ENCODE peak calls at places on chromosome 2, in six cellular contexts. Z is brain microvascular endothelial cell, X is psoas muscle, S is spleen, K is heart right ventricle, Q is AG04450. E is an unnamed sample.
A peak's percentile ranks its signal among the peaks of the same experiment; 100 is the strongest.

GRCh38 chr2:235860111-235860510 is 308.1 kb downstream of the GBX2 start:
- DNase-seq in Z (peak; percentile 28), X (no peak), S (no peak), K (no peak), Q (no peak), E (no peak)

GRCh38 chr2:20440001-20440560 is 6.8 kb upstream of the RHOB start:
- DNase-seq in Z (no peak), X (no peak), S (no peak), K (no peak), Q (no peak), E (no peak)

GRCh38 chr2:163667064-163667887 is 68.5 kb downstream of the FIGN start:
- DNase-seq in Z (peak; percentile 86), X (no peak), S (no peak), K (peak; percentile 45), Q (peak; percentile 73), E (no peak)

GRCh38 chr2:97726311-97727064 is 13.1 kb downstream of the ZAP70 start:
- DNase-seq in Z (no peak), X (peak; percentile 51), S (peak; percentile 21), K (peak; percentile 75), Q (no peak), E (no peak)

GRCh38 chr2:230908595-230909191 is 16.3 kb downstream of the GPR55 start:
- DNase-seq in Z (peak; percentile 79), X (no peak), S (peak; percentile 62), K (no peak), Q (peak; percentile 30), E (peak; percentile 89)

GRCh38 chr2:222024934-222025890 is 273.6 kb downstream of the PAX3 start:
- DNase-seq in Z (no peak), X (no peak), S (no peak), K (no peak), Q (no peak), E (no peak)

GRCh38 chr2:201130524-201131186 is 14.7 kb downstream of the CFLAR start:
- DNase-seq in Z (peak; percentile 83), X (no peak), S (no peak), K (peak; percentile 36), Q (peak; percentile 48), E (peak; percentile 88)

GRCh38 chr2:10325278-10326145 is 22.8 kb downstream of the HPCAL1 start:
- DNase-seq in Z (no peak), X (peak; percentile 19), S (no peak), K (no peak), Q (no peak), E (no peak)

GRCh38 chr2:45570671-45571334 is 40.3 kb downstream of the SRBD1 start:
- DNase-seq in Z (peak; percentile 29), X (no peak), S (no peak), K (no peak), Q (no peak), E (no peak)

GRCh38 chr2:57330447-57330846 is 716.2 kb upstream of the VRK2 start:
- DNase-seq in Z (no peak), X (no peak), S (no peak), K (no peak), Q (no peak), E (no peak)

GRCh38 chr2:121256720-121257475 is 28.1 kb downstream of the TFCP2L1 start:
- DNase-seq in Z (no peak), X (no peak), S (peak; percentile 39), K (no peak), Q (no peak), E (no peak)

GRCh38 chr2:55838653-55839052 is 84.9 kb downstream of the EFEMP1 start:
- DNase-seq in Z (no peak), X (no peak), S (no peak), K (no peak), Q (no peak), E (no peak)

GRCh38 chr2:239227111-239227581 is 173.7 kb downstream of the HDAC4 start:
- DNase-seq in Z (no peak), X (peak; percentile 77), S (peak; percentile 71), K (no peak), Q (no peak), E (no peak)

GRCh38 chr2:108271691-108272253 is 16.9 kb upstream of the SULT1C2 start:
- DNase-seq in Z (peak; percentile 86), X (no peak), S (no peak), K (peak; percentile 18), Q (peak; percentile 27), E (peak; percentile 12)

GRCh38 chr2:61853848-61854434 is at the start of gene FAM161A:
- DNase-seq in Z (peak; percentile 72), X (peak; percentile 94), S (peak; percentile 96), K (peak; percentile 89), Q (peak; percentile 46), E (no peak)

GRCh38 chr2:74001781-74002514 is 17.2 kb downstream of the TET3 start:
- DNase-seq in Z (no peak), X (no peak), S (peak; percentile 72), K (no peak), Q (no peak), E (no peak)

GRCh38 chr2:86464654-86465053 is 23.5 kb downstream of the KDM3A start:
- DNase-seq in Z (no peak), X (no peak), S (no peak), K (peak; percentile 48), Q (no peak), E (no peak)

GRCh38 chr2:121199281-121200010 is 85.6 kb downstream of the TFCP2L1 start:
- DNase-seq in Z (no peak), X (peak; percentile 20), S (peak; percentile 68), K (no peak), Q (no peak), E (no peak)

GRCh38 chr2:157172239-157172638 is 85.3 kb upstream of the GALNT5 start:
- DNase-seq in Z (no peak), X (no peak), S (no peak), K (no peak), Q (no peak), E (peak; percentile 50)

GRCh38 chr2:21891191-21891590 is 767.4 kb downstream of the TDRD15 start:
- DNase-seq in Z (no peak), X (no peak), S (no peak), K (no peak), Q (no peak), E (no peak)

GRCh38 chr2:148221166-148221565 is 200.3 kb downstream of the MBD5 start:
- DNase-seq in Z (no peak), X (no peak), S (no peak), K (no peak), Q (no peak), E (no peak)

GRCh38 chr2:159637237-159637636 is 20.9 kb upstream of the BAZ2B start:
- DNase-seq in Z (no peak), X (no peak), S (no peak), K (no peak), Q (no peak), E (no peak)

GRCh38 chr2:233855345-233855744 is 1.0 kb upstream of the HJURP start:
- DNase-seq in Z (no peak), X (no peak), S (no peak), K (no peak), Q (no peak), E (no peak)
- H3K27ac ChIP-seq in Z (no peak overlapping the region), X (no peak overlapping the region), S (no peak overlapping the region), K (no peak overlapping the region), Q (no peak overlapping the region), E (no peak overlapping the region)

DNA sequence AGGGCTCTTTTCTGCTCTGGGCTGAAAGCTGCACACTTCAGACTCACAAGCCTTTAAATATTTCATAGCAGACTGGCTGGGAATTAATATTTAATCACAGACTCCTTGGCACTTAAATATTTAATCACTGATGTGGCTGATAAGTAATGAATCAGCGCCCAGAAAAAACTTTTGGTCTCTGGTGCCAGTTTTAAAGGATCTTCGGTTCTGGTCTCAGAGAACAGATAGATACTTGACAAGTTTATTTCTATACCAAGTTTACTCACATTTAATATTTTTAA is 201.2 kb downstream of the MYCN start:
- DNase-seq in Z (no peak), X (no peak), S (no peak), K (no peak), Q (no peak), E (no peak)
- H3K27ac ChIP-seq in Z (no peak overlapping the region), X (no peak overlapping the region), S (no peak overlapping the region), K (no peak overlapping the region), Q (no peak overlapping the region), E (no peak overlapping the region)

DNA sequence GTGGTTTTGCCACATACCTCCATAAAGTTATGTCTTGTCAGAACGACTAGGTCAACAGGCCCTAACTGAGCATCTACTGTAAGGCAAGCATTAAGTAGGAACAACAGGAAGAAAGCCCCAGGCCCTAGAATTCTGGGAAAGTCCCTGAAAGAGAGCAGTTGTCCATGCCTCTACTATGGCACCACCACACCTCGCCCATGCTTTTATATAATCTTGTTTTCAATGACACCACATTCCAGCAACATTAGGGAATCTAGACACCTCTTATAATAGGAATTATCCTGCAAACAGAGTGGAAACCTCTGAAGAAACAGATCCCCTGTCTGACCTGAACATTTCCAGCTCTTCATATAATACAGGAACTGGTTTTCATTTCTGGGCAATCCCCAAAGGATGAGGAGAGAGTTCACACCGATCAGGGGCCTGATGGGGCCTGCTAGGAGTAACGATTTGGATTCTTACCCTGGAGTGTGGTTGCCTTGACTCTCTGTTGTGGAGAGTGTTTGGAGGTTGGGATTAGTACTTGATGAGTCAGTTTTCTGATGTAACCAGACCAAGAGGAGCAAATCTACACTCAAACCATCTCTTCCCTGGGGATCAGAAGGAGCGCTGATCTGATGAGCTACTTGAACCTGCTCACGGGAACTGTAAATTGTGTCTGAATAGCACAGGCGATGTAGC is 31.9 kb upstream of the CEP68 start:
- DNase-seq in Z (peak; percentile 87), X (no peak), S (no peak), K (no peak), Q (peak; percentile 44), E (peak; percentile 27)
- H3K27ac ChIP-seq in Z (peak overlapping the region; percentile 67), X (no peak overlapping the region), S (no peak overlapping the region), K (no peak overlapping the region), Q (peak overlapping the region; percentile 59), E (peak overlapping the region; percentile 73)

DNA sequence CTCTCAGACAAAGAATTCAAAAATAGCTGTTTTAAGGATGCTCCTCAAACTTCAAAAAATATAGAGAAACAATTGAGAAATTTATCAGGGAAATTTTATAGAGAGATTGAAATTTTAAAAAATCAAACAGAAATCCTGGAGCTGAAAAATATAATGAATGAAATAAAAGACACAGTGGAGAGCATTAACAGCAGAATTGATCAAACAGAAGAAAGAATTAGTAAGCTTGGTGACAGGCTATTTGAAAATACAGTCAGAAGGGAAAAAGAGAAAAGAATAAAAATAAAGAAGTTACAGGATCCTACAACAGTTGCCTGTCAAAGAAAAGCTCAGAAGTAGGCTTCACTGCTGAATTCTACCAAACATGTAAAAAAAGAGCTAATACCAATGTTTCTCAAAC is 293.8 kb upstream of the VWC2L start:
- DNase-seq in Z (no peak), X (no peak), S (no peak), K (no peak), Q (no peak), E (no peak)
- H3K27ac ChIP-seq in Z (no peak overlapping the region), X (no peak overlapping the region), S (no peak overlapping the region), K (no peak overlapping the region), Q (no peak overlapping the region), E (no peak overlapping the region)

DNA sequence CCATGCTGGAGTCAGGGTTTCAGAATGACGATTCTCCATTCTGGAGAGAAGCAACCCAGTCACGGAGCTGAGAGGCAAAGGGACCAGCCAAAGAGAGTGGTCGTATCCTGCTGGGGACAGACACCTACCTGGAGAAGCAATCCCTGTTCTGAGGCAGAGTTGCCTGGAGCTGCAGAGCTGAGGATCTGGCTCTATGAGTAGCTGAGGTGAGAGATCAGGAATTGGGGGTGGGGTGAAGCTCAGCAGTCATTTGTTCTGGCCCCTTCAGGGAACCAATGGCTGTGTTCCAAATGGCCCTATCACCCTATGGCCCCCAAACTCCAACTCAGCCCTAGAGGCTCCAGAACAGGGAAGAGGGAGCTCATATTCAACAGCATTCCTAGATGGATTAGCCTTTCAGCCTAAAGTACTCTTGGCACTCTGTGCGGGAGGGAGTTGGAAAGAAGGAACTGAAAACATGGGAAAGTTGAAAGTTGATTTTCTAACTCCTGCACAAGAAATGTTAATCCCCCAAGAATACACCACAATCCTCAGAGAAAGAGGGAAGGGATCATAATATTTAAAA is 3.3 kb upstream of the ATRAID start:
- DNase-seq in Z (no peak), X (no peak), S (no peak), K (no peak), Q (no peak), E (no peak)
- H3K27ac ChIP-seq in Z (no peak overlapping the region), X (no peak overlapping the region), S (no peak overlapping the region), K (no peak overlapping the region), Q (no peak overlapping the region), E (no peak overlapping the region)

E was measured in epithelial cell of prostate.